ENCODE peak calls at places on chromosomes 3 and 15, in eight cellular contexts. J is WERI-Rb-1; U is adrenal gland; O is neural crest cell; B is HCT116; D is heart left ventricle; X is heart right ventricle; V is CD8-positive, alpha-beta T cell. R is an unnamed sample.

GRCh38 chr3:67400476-67400875 is 253.9 kb downstream of the SUCLG2 start:
- DNase-seq in B (no peak), V (no peak), U (peak), X (no peak), O (no peak), J (no peak), D (no peak), R (no peak)

GRCh38 chr3:47612178-47612577 is 33.5 kb upstream of the CSPG5 start:
- DNase-seq in O (no peak), U (no peak), B (no peak), D (no peak), X (no peak), J (no peak), V (no peak), R (no peak)

GRCh38 chr3:51591231-51591630 is 52.7 kb downstream of the RAD54L2 start:
- DNase-seq in J (no peak), O (no peak), B (no peak), X (no peak), V (no peak), U (no peak), D (no peak), R (no peak)

GRCh38 chr3:120196812-120197211 is 88.2 kb downstream of the GPR156 start:
- DNase-seq in U (no peak), X (no peak), V (no peak), J (no peak), B (no peak), O (no peak), D (no peak), R (no peak)

GRCh38 chr3:181709537-181710279 is 2.0 kb upstream of the SOX2 start:
- DNase-seq in J (peak), D (peak), B (peak), O (peak), X (peak), U (peak), V (no peak), R (peak)

GRCh38 chr3:124083990-124084389 is 92.1 kb upstream of the ROPN1 start:
- DNase-seq in J (no peak), O (no peak), B (no peak), V (no peak), D (peak), U (no peak), X (no peak), R (peak)

GRCh38 chr3:96449341-96449740 is 365.1 kb upstream of the EPHA6 start:
- DNase-seq in B (no peak), D (no peak), V (no peak), O (no peak), J (no peak), U (no peak), X (no peak), R (no peak)

GRCh38 chr15:101346928-101347327 is 51.9 kb upstream of the SNRPA1 start:
- DNase-seq in J (no peak), X (no peak), O (no peak), D (no peak), U (no peak), V (no peak), B (no peak), R (no peak)

GRCh38 chr3:69535613-69536012 is 149.7 kb upstream of the FRMD4B start:
- DNase-seq in U (no peak), V (no peak), B (no peak), D (no peak), O (no peak), X (no peak), J (no peak), R (no peak)

GRCh38 chr3:49747792-49748480 is 24.2 kb upstream of the GMPPB start:
- DNase-seq in D (no peak), O (no peak), B (no peak), J (no peak), X (no peak), U (peak), V (no peak), R (no peak)

GRCh38 chr15:98649621-98649995 is 1.3 kb downstream of the IGF1R start:
- DNase-seq in D (peak), B (no peak), O (peak), V (no peak), J (peak), X (peak), U (no peak), R (peak)

GRCh38 chr3:142595141-142595540 is 1.1 kb upstream of the PLS1 start:
- DNase-seq in V (no peak), B (no peak), D (no peak), U (no peak), X (no peak), J (no peak), O (no peak), R (no peak)

GRCh38 chr15:66864086-66864830 is 162.2 kb downstream of the SMAD6 start:
- DNase-seq in O (no peak), J (no peak), B (no peak), X (no peak), U (peak), D (no peak), V (no peak), R (no peak)

GRCh38 chr15:85625431-85625830 is 169.3 kb downstream of the KLHL25 start:
- DNase-seq in B (no peak), O (no peak), D (no peak), X (no peak), U (no peak), V (no peak), J (no peak), R (no peak)
- TF ChIP-seq CTCF in B (no peak), O (no peak), D (no peak), X (no peak), U (no peak), V (no peak), J (no peak), R (no peak)

GRCh38 chr3:158912621-158913020 is 110.8 kb downstream of the MFSD1 start:
- DNase-seq in D (no peak), X (no peak), U (no peak), J (no peak), B (no peak), V (no peak), O (no peak), R (no peak)

GRCh38 chr3:158908187-158908762 is 106.4 kb downstream of the MFSD1 start:
- DNase-seq in V (no peak), O (no peak), U (no peak), B (no peak), J (no peak), X (no peak), D (no peak), R (no peak)

GRCh38 chr3:158911586-158911985 is 109.7 kb downstream of the MFSD1 start:
- DNase-seq in J (no peak), X (no peak), D (no peak), V (no peak), U (no peak), B (no peak), O (no peak), R (no peak)

GRCh38 chr3:158909870-158910269 is 108.0 kb downstream of the MFSD1 start:
- DNase-seq in O (no peak), J (no peak), D (no peak), U (no peak), V (no peak), X (no peak), B (no peak), R (no peak)

DNA sequence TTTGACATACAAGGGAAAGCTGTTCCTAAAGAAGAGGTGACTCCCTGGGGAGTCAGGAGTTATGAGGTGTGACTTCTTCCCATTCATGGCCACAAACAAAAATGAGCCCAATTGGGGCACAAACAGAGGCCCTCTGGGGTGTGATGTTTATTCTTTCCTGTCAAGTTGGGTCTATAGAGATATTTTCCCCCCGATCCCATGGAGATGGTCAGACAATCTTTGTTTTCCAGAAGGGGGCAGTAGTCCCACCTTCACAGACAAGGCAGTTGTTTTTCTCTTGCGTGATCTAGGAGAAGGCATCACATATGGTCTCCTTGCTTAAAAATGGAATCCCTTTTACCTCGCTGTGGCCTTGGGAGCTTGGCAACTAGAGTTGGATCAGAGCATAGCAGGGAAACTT is 110.3 kb downstream of the MFSD1 start:
- DNase-seq in X (no peak), U (no peak), B (no peak), D (no peak), O (no peak), J (no peak), V (no peak), R (no peak)
- TF ChIP-seq CTCF in X (no peak), U (no peak), B (peak), D (no peak), O (peak), J (peak), V (no peak), R (no peak)

GRCh38 chr3:9225268-9225667 is 24.2 kb downstream of the SRGAP3 start:
- DNase-seq in V (no peak), O (no peak), D (no peak), U (no peak), B (no peak), J (no peak), X (no peak), R (no peak)

GRCh38 chr3:9222956-9223639 is 26.3 kb downstream of the SRGAP3 start:
- DNase-seq in J (no peak), B (no peak), X (no peak), D (no peak), O (no peak), U (no peak), V (no peak), R (no peak)

GRCh38 chr3:9226326-9226725 is 23.1 kb downstream of the SRGAP3 start:
- DNase-seq in V (no peak), U (peak), J (peak), X (no peak), O (no peak), D (no peak), B (no peak), R (no peak)

GRCh38 chr3:9223683-9224082 is 25.8 kb downstream of the SRGAP3 start:
- DNase-seq in B (no peak), J (no peak), O (no peak), U (no peak), D (no peak), V (no peak), X (no peak), R (no peak)

DNA sequence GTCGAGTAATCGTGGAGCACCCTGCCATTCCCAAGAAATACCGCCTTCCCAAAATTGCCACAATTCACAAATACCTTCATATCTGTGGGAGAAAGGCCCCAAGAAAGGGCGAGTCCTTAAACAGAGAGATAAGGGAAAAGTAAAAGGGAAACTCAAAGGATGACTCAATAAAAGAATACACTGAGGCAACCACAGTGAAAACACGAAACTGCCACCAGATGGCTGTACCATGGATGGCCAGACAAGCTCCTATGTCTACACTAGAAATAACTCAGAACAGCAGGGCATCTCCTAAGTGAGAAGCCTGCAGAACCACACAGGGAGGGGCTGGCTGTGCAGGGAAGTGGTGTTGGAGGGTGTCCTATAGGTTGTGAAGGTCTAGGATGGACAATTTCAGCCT is 25.0 kb downstream of the SRGAP3 start:
- DNase-seq in X (no peak), J (no peak), V (no peak), U (no peak), D (no peak), B (no peak), O (no peak), R (no peak)
- TF ChIP-seq CTCF in X (no peak), J (no peak), V (no peak), U (no peak), D (no peak), B (no peak), O (no peak), R (no peak)

GRCh38 chr3:79263423-79263822 is 504.4 kb downstream of the ROBO1 start:
- DNase-seq in U (no peak), J (no peak), O (no peak), D (no peak), B (no peak), X (no peak), V (no peak), R (no peak)

GRCh38 chr3:79268422-79268821 is 499.4 kb downstream of the ROBO1 start:
- DNase-seq in J (no peak), O (no peak), D (no peak), X (no peak), V (no peak), U (no peak), B (no peak), R (no peak)

GRCh38 chr3:79264892-79265291 is 502.9 kb downstream of the ROBO1 start:
- DNase-seq in U (no peak), J (no peak), O (no peak), B (no peak), V (no peak), X (no peak), D (no peak), R (no peak)
- TF ChIP-seq CTCF in U (no peak), J (no peak), O (peak), B (no peak), V (no peak), X (no peak), D (no peak), R (peak)